ENCODE peak calls at places on chromosomes 1 and 21, in nine cellular contexts. E is pancreas; J is CD8-positive, alpha-beta T cell; C is stomach; H is fibroblast of lung; I is aorta; F is naive thymus-derived CD4-positive, alpha-beta T cell; P is cardiac muscle cell; L is CD4-positive, CD25-positive, alpha-beta regulatory T cell. S is an unnamed sample.

GRCh38 chr1:201500670-201501120 is 6.2 kb downstream of the CSRP1 start:
- DNase-seq in J (no peak), F (no peak), E (no peak), I (no peak), P (peak; percentile 65), C (no peak), L (no peak), H (peak; percentile 50), S (no peak)

GRCh38 chr1:42340093-42340492 is 5.1 kb upstream of the FOXJ3 start:
- DNase-seq in H (peak; percentile 18), F (no peak), C (peak; percentile 51), P (no peak), I (no peak), E (no peak), J (no peak), L (no peak), S (peak; percentile 66)

GRCh38 chr21:32353002-32353711 is 39.7 kb downstream of the URB1 start:
- DNase-seq in L (no peak), H (no peak), J (peak; percentile 23), P (no peak), F (no peak), I (no peak), C (no peak), E (no peak), S (no peak)

GRCh38 chr1:94951509-94952208 is 24.7 kb upstream of the CNN3 start:
- DNase-seq in H (no peak), I (no peak), C (no peak), J (no peak), F (no peak), E (no peak), L (no peak), P (no peak), S (no peak)

GRCh38 chr1:110148961-110149360 is 1.3 kb upstream of the SLC6A17 start:
- DNase-seq in J (no peak), L (peak; percentile 5), P (no peak), H (no peak), C (no peak), E (no peak), F (no peak), I (no peak), S (peak; percentile 28)

GRCh38 chr1:234967121-234967520 is 161.5 kb downstream of the TOMM20 start:
- DNase-seq in L (no peak), P (no peak), C (no peak), H (no peak), I (no peak), J (no peak), F (no peak), E (no peak), S (peak; percentile 25)

GRCh38 chr1:106233511-106233910 is 823.0 kb upstream of the PRMT6 start:
- DNase-seq in P (peak; percentile 55), I (no peak), H (no peak), C (no peak), F (no peak), E (no peak), J (no peak), L (no peak), S (no peak)

GRCh38 chr1:22971161-22972062 is 1.3 kb downstream of the LACTBL1 start:
- DNase-seq in L (no peak), C (no peak), F (no peak), E (no peak), H (peak; percentile 31), P (peak; percentile 25), J (no peak), I (peak; percentile 20), S (no peak)

GRCh38 chr1:51664412-51665240 is 47.7 kb downstream of the OSBPL9 start:
- DNase-seq in J (no peak), P (peak; percentile 50), E (no peak), H (peak; percentile 93), L (no peak), F (no peak), I (no peak), C (no peak), S (peak; percentile 10)

GRCh38 chr1:17370618-17371017 is 1.4 kb upstream of the PADI6 start:
- DNase-seq in J (no peak), I (no peak), P (no peak), C (no peak), E (no peak), L (peak; percentile 5), H (no peak), F (no peak), S (no peak)

GRCh38 chr1:53371121-53371666 is 43.3 kb upstream of the LRP8 start:
- DNase-seq in I (peak; percentile 51), H (no peak), F (no peak), P (no peak), L (no peak), E (no peak), J (peak; percentile 44), C (peak; percentile 20), S (no peak)

GRCh38 chr21:46357684-46358425 is 33.9 kb downstream of the PCNT start:
- DNase-seq in C (no peak), L (no peak), H (no peak), F (no peak), I (no peak), E (no peak), J (no peak), P (no peak), S (no peak)

GRCh38 chr1:168114845-168115244 is 21.9 kb downstream of the GPR161 start:
- DNase-seq in E (no peak), C (no peak), F (no peak), P (peak; percentile 79), J (no peak), I (no peak), H (no peak), L (no peak), S (no peak)

GRCh38 chr21:31284797-31285397 is 59.2 kb downstream of the TIAM1 start:
- DNase-seq in C (no peak), L (no peak), F (no peak), H (peak; percentile 59), P (peak; percentile 62), E (no peak), J (no peak), I (no peak), S (peak; percentile 34)

GRCh38 chr1:59669752-59670312 is 144.9 kb upstream of the HOOK1 start:
- DNase-seq in P (peak; percentile 73), F (no peak), H (peak; percentile 77), L (no peak), I (peak; percentile 80), E (no peak), C (no peak), J (no peak), S (no peak)

GRCh38 chr1:240719953-240720700 is 108.2 kb upstream of the GREM2 start:
- DNase-seq in J (no peak), P (no peak), C (no peak), H (no peak), L (no peak), I (no peak), F (no peak), E (no peak), S (peak; percentile 5)

GRCh38 chr1:172299515-172299914 is 121.0 kb upstream of the C1orf105 start:
- DNase-seq in F (no peak), J (no peak), E (no peak), P (no peak), L (no peak), I (no peak), C (no peak), H (no peak), S (no peak)

GRCh38 chr1:1122981-1123480 is 7.1 kb upstream of the C1orf159 start:
- DNase-seq in E (peak; percentile 48), F (no peak), H (no peak), P (peak; percentile 24), C (no peak), I (no peak), L (no peak), J (no peak), S (no peak)

GRCh38 chr21:35219719-35220118 is 170.6 kb upstream of the RUNX1 start:
- DNase-seq in L (no peak), P (no peak), C (no peak), J (no peak), H (no peak), I (no peak), E (no peak), F (no peak), S (no peak)

GRCh38 chr21:35219291-35219690 is 170.2 kb upstream of the RUNX1 start:
- DNase-seq in C (no peak), J (no peak), E (no peak), P (no peak), I (no peak), F (no peak), H (no peak), L (no peak), S (no peak)

GRCh38 chr21:35215870-35216269 is 166.8 kb upstream of the RUNX1 start:
- DNase-seq in L (no peak), H (no peak), P (no peak), J (no peak), I (no peak), F (no peak), C (no peak), E (no peak), S (no peak)

GRCh38 chr21:35217504-35218060 is 168.5 kb upstream of the RUNX1 start:
- DNase-seq in I (no peak), H (peak; percentile 95), C (no peak), F (no peak), E (no peak), J (no peak), P (peak; percentile 62), L (no peak), S (no peak)

GRCh38 chr21:35216966-35217365 is 167.9 kb upstream of the RUNX1 start:
- DNase-seq in H (no peak), F (no peak), L (no peak), P (no peak), C (no peak), E (no peak), I (no peak), J (no peak), S (no peak)
- H3K4me3 ChIP-seq in H (no peak overlapping the region), F (no peak overlapping the region), L (no peak overlapping the region), P (no peak overlapping the region), C (no peak overlapping the region), E (no peak overlapping the region), I (no peak overlapping the region), J (no peak overlapping the region), S (no peak overlapping the region)

GRCh38 chr1:156556354-156556753 is 16.0 kb downstream of the IQGAP3 start:
- DNase-seq in H (no peak), C (no peak), I (no peak), P (no peak), L (no peak), E (no peak), F (no peak), J (no peak), S (no peak)
- H3K36me3 ChIP-seq in H (peaks cover 23% of the 10 kb centered on the region), C (no peaks in the 10 kb centered on the region), I (no peaks in the 10 kb centered on the region), P (no peaks in the 10 kb centered on the region), L (no peaks in the 10 kb centered on the region), E (no peaks in the 10 kb centered on the region), F (no peaks in the 10 kb centered on the region), J (no peaks in the 10 kb centered on the region), S (peaks cover 67% of the 10 kb centered on the region)

GRCh38 chr21:27086630-27087029 is 119.7 kb upstream of the ADAMTS5 start:
- DNase-seq in F (no peak), L (no peak), C (no peak), E (no peak), H (no peak), I (no peak), J (no peak), P (no peak), S (no peak)
- H3K9me3 ChIP-seq in F (no peaks in the 10 kb centered on the region), L (peaks cover 3% of the 10 kb centered on the region), C (no peaks in the 10 kb centered on the region), E (no peaks in the 10 kb centered on the region), H (no peaks in the 10 kb centered on the region), I (peaks cover 2% of the 10 kb centered on the region), J (no peaks in the 10 kb centered on the region), P (no peaks in the 10 kb centered on the region), S (no peaks in the 10 kb centered on the region)

DNA sequence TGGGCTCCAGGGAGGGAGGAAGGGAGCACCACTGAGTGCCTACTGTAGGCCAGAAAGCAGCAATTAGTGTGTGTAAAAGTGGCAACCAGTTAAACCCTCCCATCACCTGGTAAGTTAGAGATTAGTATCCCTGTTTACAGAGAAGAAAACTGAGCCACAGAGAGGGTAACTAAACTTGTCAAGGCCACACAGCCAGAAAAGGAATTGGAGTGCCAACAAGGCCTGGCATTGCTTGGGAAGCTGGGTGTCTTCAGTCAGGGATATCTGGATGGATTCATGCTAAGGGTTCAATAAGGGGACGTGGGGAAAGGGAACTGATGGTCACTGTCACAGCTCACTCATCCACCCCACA is 23.6 kb upstream of the ADGRB2 start:
- DNase-seq in H (no peak), F (no peak), L (no peak), E (no peak), J (no peak), C (no peak), I (no peak), P (no peak), S (no peak)
- H3K4me3 ChIP-seq in H (no peak overlapping the region), F (no peak overlapping the region), L (peak overlapping the region; percentile 83), E (no peak overlapping the region), J (peak overlapping the region; percentile 71), C (peak overlapping the region; percentile 58), I (no peak overlapping the region), P (peak overlapping the region; percentile 51), S (no peak overlapping the region)

S was measured in MG63.